ENCODE peak calls at places on chromosomes 6 and 20, in six cellular contexts. I, D, W, S, T and C are unnamed samples.
A peak's percentile ranks its signal among the peaks of the same experiment; 100 is the strongest.

GRCh38 chr6:56914791-56915658 is 39.9 kb upstream of the BEND6 start:
- DNase-seq in I (no peak), D (no peak), W (no peak), S (no peak), T (no peak), C (no peak)

GRCh38 chr20:41064377-41064776 is 35.8 kb downstream of the TOP1 start:
- DNase-seq in I (no peak), D (peak; percentile 24), W (no peak), S (no peak), T (no peak), C (no peak)

GRCh38 chr6:157644043-157644810 is 178.8 kb upstream of the SNX9 start:
- DNase-seq in I (no peak), D (no peak), W (peak; percentile 37), S (no peak), T (no peak), C (no peak)

GRCh38 chr6:144678844-144679243 is 393.7 kb downstream of the UTRN start:
- DNase-seq in I (no peak), D (no peak), W (peak; percentile 60), S (no peak), T (no peak), C (no peak)

GRCh38 chr6:56199956-56200355 is 47.4 kb downstream of the COL21A1 start:
- DNase-seq in I (no peak), D (no peak), W (peak; percentile 23), S (no peak), T (no peak), C (no peak)

GRCh38 chr6:139062921-139063320 is 34.4 kb downstream of the ABRACL start:
- DNase-seq in I (no peak), D (no peak), W (peak; percentile 52), S (no peak), T (no peak), C (no peak)

GRCh38 chr6:163031931-163032330 is 304.2 kb downstream of the PACRG start:
- DNase-seq in I (no peak), D (no peak), W (no peak), S (no peak), T (no peak), C (no peak)

GRCh38 chr6:8749449-8749848 is 314.1 kb upstream of the SLC35B3 start:
- DNase-seq in I (no peak), D (no peak), W (no peak), S (no peak), T (no peak), C (no peak)

GRCh38 chr6:24761193-24761835 is 13.4 kb upstream of the GMNN start:
- DNase-seq in I (peak; percentile 64), D (no peak), W (no peak), S (no peak), T (no peak), C (no peak)

GRCh38 chr20:47666304-47666703 is 119.0 kb downstream of the SULF2 start:
- DNase-seq in I (no peak), D (no peak), W (no peak), S (no peak), T (no peak), C (no peak)

GRCh38 chr6:126069457-126069856 is 83.1 kb downstream of the TRMT11 start:
- DNase-seq in I (no peak), D (no peak), W (no peak), S (no peak), T (no peak), C (no peak)

GRCh38 chr6:23410439-23410838 is 715.6 kb upstream of the NRSN1 start:
- DNase-seq in I (no peak), D (no peak), W (no peak), S (no peak), T (no peak), C (no peak)

GRCh38 chr6:155247618-155248017 is 16.2 kb upstream of the CLDN20 start:
- DNase-seq in I (no peak), D (no peak), W (peak; percentile 37), S (no peak), T (peak; percentile 45), C (no peak)

GRCh38 chr6:142879076-142879475 is 65.9 kb downstream of the HIVEP2 start:
- DNase-seq in I (no peak), D (no peak), W (no peak), S (no peak), T (no peak), C (no peak)